ENCODE peak calls at places on chromosomes 7 and 10, in seven cellular contexts. One of them, this sample, is unnamed.

GRCh38 chr7:55156919-55157318 is 138.1 kb downstream of the EGFR start:
- DNase-seq in prostate gland: no peak
- DNase-seq in transverse colon: no peak
- DNase-seq in tibial nerve: no peak
- DNase-seq in suprapubic skin: no peak
- DNase-seq in heart left ventricle: no peak
- DNase-seq in adrenal gland: no peak
- DNase-seq in this sample: peak; percentile 36

GRCh38 chr10:61608255-61609040 is 54.3 kb upstream of the CABCOCO1 start:
- DNase-seq in heart left ventricle: no peak
- DNase-seq in prostate gland: no peak
- DNase-seq in adrenal gland: no peak
- DNase-seq in tibial nerve: no peak
- DNase-seq in suprapubic skin: no peak
- DNase-seq in transverse colon: no peak
- DNase-seq in this sample: no peak

GRCh38 chr10:72164617-72165016 is 51.2 kb upstream of the ANAPC16 start:
- DNase-seq in adrenal gland: no peak
- DNase-seq in tibial nerve: no peak
- DNase-seq in heart left ventricle: no peak
- DNase-seq in suprapubic skin: no peak
- DNase-seq in transverse colon: no peak
- DNase-seq in prostate gland: no peak
- DNase-seq in this sample: no peak

GRCh38 chr7:67453981-67454380 is 457.3 kb downstream of the TYW1 start:
- DNase-seq in transverse colon: no peak
- DNase-seq in adrenal gland: no peak
- DNase-seq in prostate gland: no peak
- DNase-seq in tibial nerve: no peak
- DNase-seq in heart left ventricle: no peak
- DNase-seq in suprapubic skin: no peak
- DNase-seq in this sample: no peak

GRCh38 chr7:151876112-151876898 is 610 bp downstream of the PRKAG2 start:
- DNase-seq in suprapubic skin: peak; percentile 93
- DNase-seq in prostate gland: peak; percentile 84
- DNase-seq in transverse colon: peak; percentile 86
- DNase-seq in adrenal gland: peak; percentile 78
- DNase-seq in heart left ventricle: peak; percentile 83
- DNase-seq in tibial nerve: peak; percentile 74
- DNase-seq in this sample: peak; percentile 93

GRCh38 chr7:2037805-2038635 is 194.7 kb downstream of the MAD1L1 start:
- DNase-seq in transverse colon: no peak
- DNase-seq in prostate gland: peak; percentile 24
- DNase-seq in tibial nerve: no peak
- DNase-seq in adrenal gland: peak; percentile 53
- DNase-seq in suprapubic skin: peak; percentile 40
- DNase-seq in heart left ventricle: peak; percentile 44
- DNase-seq in this sample: peak; percentile 60

GRCh38 chr7:29596593-29597178 is 33.1 kb downstream of the PRR15 start:
- DNase-seq in prostate gland: no peak
- DNase-seq in heart left ventricle: no peak
- DNase-seq in tibial nerve: no peak
- DNase-seq in suprapubic skin: no peak
- DNase-seq in transverse colon: no peak
- DNase-seq in adrenal gland: no peak
- DNase-seq in this sample: no peak

GRCh38 chr7:46764100-46764941 is 817.6 kb downstream of the TNS3 start:
- DNase-seq in tibial nerve: no peak
- DNase-seq in heart left ventricle: peak; percentile 72
- DNase-seq in transverse colon: no peak
- DNase-seq in suprapubic skin: no peak
- DNase-seq in prostate gland: peak; percentile 11
- DNase-seq in adrenal gland: peak; percentile 84
- DNase-seq in this sample: no peak

GRCh38 chr7:15620491-15621185 is 58.8 kb upstream of the AGMO start:
- DNase-seq in transverse colon: no peak
- DNase-seq in heart left ventricle: no peak
- DNase-seq in tibial nerve: no peak
- DNase-seq in suprapubic skin: no peak
- DNase-seq in adrenal gland: no peak
- DNase-seq in prostate gland: no peak
- DNase-seq in this sample: no peak

GRCh38 chr10:29618341-29619171 is 16.2 kb downstream of the SVIL start:
- DNase-seq in heart left ventricle: no peak
- DNase-seq in adrenal gland: peak; percentile 34
- DNase-seq in prostate gland: peak; percentile 42
- DNase-seq in transverse colon: peak; percentile 71
- DNase-seq in tibial nerve: no peak
- DNase-seq in suprapubic skin: no peak
- DNase-seq in this sample: no peak
- TF ChIP-seq POLR2A in heart left ventricle: no peak
- TF ChIP-seq POLR2A in adrenal gland: no peak
- TF ChIP-seq POLR2A in prostate gland: no peak
- TF ChIP-seq POLR2A in transverse colon: no peak
- TF ChIP-seq POLR2A in tibial nerve: no peak
- TF ChIP-seq POLR2A in suprapubic skin: no peak
- TF ChIP-seq POLR2A in this sample: no peak

DNA sequence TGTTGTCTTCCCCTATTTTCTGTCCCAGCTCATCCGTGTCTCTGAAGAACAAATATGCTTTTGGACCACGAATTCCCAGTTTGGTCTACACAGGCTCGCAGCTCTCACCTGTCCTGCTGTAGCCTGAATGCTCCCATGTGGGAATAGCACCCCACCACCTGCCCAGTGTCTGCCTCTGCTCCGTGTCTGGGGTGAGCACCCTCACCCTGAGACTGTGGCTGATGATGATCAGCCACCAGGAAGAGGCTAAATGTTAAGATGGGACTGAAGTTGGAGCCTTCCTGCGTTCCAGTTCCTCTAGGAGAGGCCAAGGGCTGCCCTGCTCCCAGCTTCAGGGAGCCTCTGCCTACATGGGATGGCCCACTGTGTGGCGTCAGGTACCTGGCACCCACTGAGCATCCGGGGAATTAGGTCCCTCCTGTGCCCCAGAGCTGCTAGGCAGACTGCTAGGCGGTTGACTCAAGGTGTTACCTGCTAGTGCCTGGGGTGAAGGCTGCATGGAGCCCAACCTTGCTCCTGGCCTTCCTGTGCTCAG is 3.7 kb downstream of the PGAM2 start:
- DNase-seq in tibial nerve: peak; percentile 4
- DNase-seq in adrenal gland: no peak
- DNase-seq in suprapubic skin: no peak
- DNase-seq in transverse colon: peak; percentile 1
- DNase-seq in prostate gland: no peak
- DNase-seq in heart left ventricle: no peak
- DNase-seq in this sample: peak; percentile 47
- H3K36me3 ChIP-seq in tibial nerve: peaks cover 60% of the 10 kb centered on the region
- H3K36me3 ChIP-seq in adrenal gland: peaks cover 55% of the 10 kb centered on the region
- H3K36me3 ChIP-seq in suprapubic skin: peaks cover 59% of the 10 kb centered on the region
- H3K36me3 ChIP-seq in transverse colon: peaks cover 7% of the 10 kb centered on the region
- H3K36me3 ChIP-seq in prostate gland: peaks cover 18% of the 10 kb centered on the region
- H3K36me3 ChIP-seq in heart left ventricle: peaks cover 55% of the 10 kb centered on the region
- H3K36me3 ChIP-seq in this sample: peaks cover 4% of the 10 kb centered on the region

GRCh38 chr10:73730153-73730906 is 13.8 kb upstream of the SEC24C start:
- DNase-seq in adrenal gland: peak; percentile 94
- DNase-seq in prostate gland: peak; percentile 85
- DNase-seq in tibial nerve: peak; percentile 72
- DNase-seq in suprapubic skin: peak; percentile 94
- DNase-seq in transverse colon: peak; percentile 91
- DNase-seq in heart left ventricle: peak; percentile 89
- DNase-seq in this sample: peak; percentile 95
- TF ChIP-seq POLR2A in adrenal gland: no peak
- TF ChIP-seq POLR2A in prostate gland: peak; percentile 56
- TF ChIP-seq POLR2A in tibial nerve: no peak
- TF ChIP-seq POLR2A in suprapubic skin: no peak
- TF ChIP-seq POLR2A in transverse colon: peak; percentile 65
- TF ChIP-seq POLR2A in heart left ventricle: no peak
- TF ChIP-seq POLR2A in this sample: no peak

GRCh38 chr10:46548781-46549090 is 7.7 kb downstream of the GPRIN2 start:
- DNase-seq in prostate gland: no peak
- DNase-seq in suprapubic skin: no peak
- DNase-seq in adrenal gland: no peak
- DNase-seq in tibial nerve: no peak
- DNase-seq in transverse colon: peak; percentile 10
- DNase-seq in heart left ventricle: no peak
- DNase-seq in this sample: peak; percentile 78

GRCh38 chr10:46550795-46551700 is 5.4 kb downstream of the GPRIN2 start:
- DNase-seq in heart left ventricle: no peak
- DNase-seq in transverse colon: peak; percentile 6
- DNase-seq in tibial nerve: no peak
- DNase-seq in adrenal gland: no peak
- DNase-seq in suprapubic skin: peak; percentile 57
- DNase-seq in prostate gland: peak; percentile 4
- DNase-seq in this sample: peak; percentile 75

GRCh38 chr10:46550076-46550790 is 6.2 kb downstream of the GPRIN2 start:
- DNase-seq in transverse colon: peak; percentile 7
- DNase-seq in adrenal gland: peak; percentile 13
- DNase-seq in tibial nerve: peak; percentile 13
- DNase-seq in suprapubic skin: peak; percentile 67
- DNase-seq in heart left ventricle: peak; percentile 19
- DNase-seq in prostate gland: peak; percentile 10
- DNase-seq in this sample: peak; percentile 81

GRCh38 chr10:46547881-46548780 is 8.3 kb downstream of the GPRIN2 start:
- DNase-seq in heart left ventricle: peak; percentile 18
- DNase-seq in prostate gland: peak; percentile 4
- DNase-seq in adrenal gland: peak; percentile 13
- DNase-seq in transverse colon: peak; percentile 6
- DNase-seq in suprapubic skin: peak; percentile 64
- DNase-seq in tibial nerve: peak; percentile 11
- DNase-seq in this sample: peak; percentile 70

GRCh38 chr10:46549171-46550075 is 7.0 kb downstream of the GPRIN2 start:
- DNase-seq in prostate gland: peak; percentile 5
- DNase-seq in tibial nerve: peak; percentile 12
- DNase-seq in heart left ventricle: peak; percentile 18
- DNase-seq in suprapubic skin: peak; percentile 71
- DNase-seq in transverse colon: peak; percentile 12
- DNase-seq in adrenal gland: peak; percentile 9
- DNase-seq in this sample: peak; percentile 79
- H3K36me3 ChIP-seq in prostate gland: no peaks in the 10 kb centered on the region
- H3K36me3 ChIP-seq in tibial nerve: no peaks in the 10 kb centered on the region
- H3K36me3 ChIP-seq in heart left ventricle: no peaks in the 10 kb centered on the region
- H3K36me3 ChIP-seq in suprapubic skin: no peaks in the 10 kb centered on the region
- H3K36me3 ChIP-seq in transverse colon: no peaks in the 10 kb centered on the region
- H3K36me3 ChIP-seq in adrenal gland: no peaks in the 10 kb centered on the region
- H3K36me3 ChIP-seq in this sample: no peaks in the 10 kb centered on the region

GRCh38 chr7:44882899-44883298 is 2.4 kb downstream of the PURB start:
- DNase-seq in heart left ventricle: no peak
- DNase-seq in transverse colon: no peak
- DNase-seq in adrenal gland: no peak
- DNase-seq in suprapubic skin: no peak
- DNase-seq in tibial nerve: no peak
- DNase-seq in prostate gland: no peak
- DNase-seq in this sample: no peak

GRCh38 chr7:44881066-44881600 is 4.2 kb downstream of the PURB start:
- DNase-seq in transverse colon: no peak
- DNase-seq in suprapubic skin: no peak
- DNase-seq in prostate gland: no peak
- DNase-seq in tibial nerve: no peak
- DNase-seq in heart left ventricle: no peak
- DNase-seq in adrenal gland: no peak
- DNase-seq in this sample: no peak

GRCh38 chr7:44880317-44881018 is 4.9 kb downstream of the PURB start:
- DNase-seq in adrenal gland: no peak
- DNase-seq in prostate gland: no peak
- DNase-seq in transverse colon: no peak
- DNase-seq in suprapubic skin: no peak
- DNase-seq in tibial nerve: no peak
- DNase-seq in heart left ventricle: no peak
- DNase-seq in this sample: no peak

GRCh38 chr7:44883961-44884360 is 1.4 kb downstream of the PURB start:
- DNase-seq in transverse colon: no peak
- DNase-seq in adrenal gland: no peak
- DNase-seq in heart left ventricle: no peak
- DNase-seq in prostate gland: no peak
- DNase-seq in suprapubic skin: no peak
- DNase-seq in tibial nerve: no peak
- DNase-seq in this sample: no peak

DNA sequence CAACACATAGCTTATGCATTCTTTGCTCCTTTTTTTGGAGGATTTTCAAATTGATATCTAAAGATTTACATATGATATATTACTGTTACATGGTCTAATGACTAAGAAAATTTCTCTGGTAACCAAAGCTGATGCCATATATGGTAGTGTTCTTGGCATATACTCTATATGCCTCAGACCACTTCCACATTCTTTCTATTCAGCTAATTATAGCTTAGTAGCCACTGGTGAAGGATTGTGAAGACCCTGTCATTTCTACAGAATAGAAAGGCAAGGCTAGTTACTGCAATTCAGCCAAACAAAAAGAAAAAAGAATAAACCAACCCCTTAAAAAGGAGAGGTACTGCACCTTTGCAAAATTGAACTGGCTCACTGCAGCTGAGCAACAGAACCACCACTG is 3.7 kb downstream of the PURB start:
- DNase-seq in adrenal gland: no peak
- DNase-seq in heart left ventricle: no peak
- DNase-seq in prostate gland: no peak
- DNase-seq in transverse colon: no peak
- DNase-seq in tibial nerve: no peak
- DNase-seq in suprapubic skin: no peak
- DNase-seq in this sample: no peak
- TF ChIP-seq POLR2A in adrenal gland: no peak
- TF ChIP-seq POLR2A in heart left ventricle: no peak
- TF ChIP-seq POLR2A in prostate gland: no peak
- TF ChIP-seq POLR2A in transverse colon: no peak
- TF ChIP-seq POLR2A in tibial nerve: no peak
- TF ChIP-seq POLR2A in suprapubic skin: no peak
- TF ChIP-seq POLR2A in this sample: no peak

GRCh38 chr7:38222481-38223096 is 44.5 kb downstream of the STARD3NL start:
- DNase-seq in tibial nerve: no peak
- DNase-seq in heart left ventricle: no peak
- DNase-seq in prostate gland: peak; percentile 66
- DNase-seq in transverse colon: no peak
- DNase-seq in suprapubic skin: no peak
- DNase-seq in adrenal gland: no peak
- DNase-seq in this sample: no peak
- H3K36me3 ChIP-seq in tibial nerve: peaks cover 60% of the 10 kb centered on the region
- H3K36me3 ChIP-seq in heart left ventricle: peaks cover 86% of the 10 kb centered on the region
- H3K36me3 ChIP-seq in prostate gland: no peaks in the 10 kb centered on the region
- H3K36me3 ChIP-seq in transverse colon: no peaks in the 10 kb centered on the region
- H3K36me3 ChIP-seq in suprapubic skin: peaks cover 40% of the 10 kb centered on the region
- H3K36me3 ChIP-seq in adrenal gland: peaks cover 51% of the 10 kb centered on the region
- H3K36me3 ChIP-seq in this sample: peaks cover 84% of the 10 kb centered on the region

DNA sequence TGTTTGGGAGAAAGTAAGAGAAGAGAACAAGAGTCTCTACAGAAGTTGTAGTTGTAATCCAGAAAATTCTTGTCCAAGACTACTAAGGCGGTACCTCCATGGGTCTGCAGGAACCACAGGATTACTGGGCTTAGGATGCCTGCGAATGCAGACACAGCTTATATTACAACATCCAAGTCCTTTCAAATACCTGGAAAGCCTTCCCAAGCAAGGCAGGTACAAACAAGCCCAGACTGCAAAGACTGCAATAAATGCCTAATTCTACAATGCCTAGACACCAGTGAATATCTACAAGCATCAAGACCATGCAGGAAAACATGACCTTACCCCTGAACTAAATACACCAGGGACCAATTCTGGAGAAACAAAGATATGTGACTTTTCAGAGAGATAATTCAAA is 178.2 kb downstream of the ARL4A start:
- DNase-seq in adrenal gland: no peak
- DNase-seq in suprapubic skin: no peak
- DNase-seq in transverse colon: no peak
- DNase-seq in prostate gland: peak; percentile 12
- DNase-seq in tibial nerve: no peak
- DNase-seq in heart left ventricle: no peak
- DNase-seq in this sample: no peak
- TF ChIP-seq POLR2A in adrenal gland: no peak
- TF ChIP-seq POLR2A in suprapubic skin: no peak
- TF ChIP-seq POLR2A in transverse colon: no peak
- TF ChIP-seq POLR2A in prostate gland: no peak
- TF ChIP-seq POLR2A in tibial nerve: no peak
- TF ChIP-seq POLR2A in heart left ventricle: no peak
- TF ChIP-seq POLR2A in this sample: no peak

GRCh38 chr10:17867056-17867455 is 57.9 kb downstream of the MRC1 start:
- DNase-seq in prostate gland: no peak
- DNase-seq in adrenal gland: no peak
- DNase-seq in transverse colon: no peak
- DNase-seq in tibial nerve: no peak
- DNase-seq in heart left ventricle: no peak
- DNase-seq in suprapubic skin: no peak
- DNase-seq in this sample: no peak
- H3K36me3 ChIP-seq in prostate gland: no peaks in the 10 kb centered on the region
- H3K36me3 ChIP-seq in adrenal gland: peaks cover 8% of the 10 kb centered on the region
- H3K36me3 ChIP-seq in transverse colon: no peaks in the 10 kb centered on the region
- H3K36me3 ChIP-seq in tibial nerve: no peaks in the 10 kb centered on the region
- H3K36me3 ChIP-seq in heart left ventricle: no peaks in the 10 kb centered on the region
- H3K36me3 ChIP-seq in suprapubic skin: no peaks in the 10 kb centered on the region
- H3K36me3 ChIP-seq in this sample: no peaks in the 10 kb centered on the region